ENCODE peak calls at places on chromosomes 12 and 14, in four cellular contexts. D, P, H and J are unnamed samples.

GRCh38 chr14:61668267-61668666 is 27.0 kb upstream of the HIF1A start:
- DNase-seq in D (no peak), P (no peak), H (no peak), J (no peak)

GRCh38 chr12:15044461-15044860 is 71.6 kb downstream of the PDE6H start:
- DNase-seq in D (no peak), P (no peak), H (no peak), J (no peak)

GRCh38 chr14:105092124-105092911 is 27.1 kb upstream of the GPR132 start:
- DNase-seq in D (peak; percentile 36), P (no peak), H (no peak), J (no peak)

GRCh38 chr14:29885988-29886387 is 41.7 kb downstream of the PRKD1 start:
- DNase-seq in D (no peak), P (no peak), H (no peak), J (no peak)

GRCh38 chr12:132873724-132874123 is 13.7 kb downstream of the CHFR start:
- DNase-seq in D (no peak), P (no peak), H (no peak), J (no peak)

GRCh38 chr12:52243774-52244614 is 11.0 kb downstream of the KRT7 start:
- DNase-seq in D (peak; percentile 84), P (peak; percentile 93), H (peak; percentile 31), J (no peak)

GRCh38 chr14:100552524-100553125 is 34.6 kb downstream of the BEGAIN start:
- DNase-seq in D (no peak), P (no peak), H (no peak), J (no peak)

GRCh38 chr12:70260610-70261009 is 17.4 kb downstream of the CNOT2 start:
- DNase-seq in D (no peak), P (no peak), H (no peak), J (no peak)

GRCh38 chr12:53757095-53757770 is 5.5 kb upstream of the CISTR start:
- DNase-seq in D (peak; percentile 78), P (peak; percentile 55), H (peak; percentile 78), J (peak; percentile 54)

GRCh38 chr12:85155791-85156190 is 119.6 kb downstream of the LRRIQ1 start:
- DNase-seq in D (no peak), P (no peak), H (no peak), J (no peak)

GRCh38 chr12:102501773-102502172 is 21.4 kb upstream of the IGF1 start:
- DNase-seq in D (no peak), P (no peak), H (no peak), J (peak; percentile 23)

GRCh38 chr14:63840981-63841380 is 11.8 kb upstream of the SYNE2 start:
- DNase-seq in D (no peak), P (no peak), H (no peak), J (peak; percentile 48)

GRCh38 chr12:96907681-96908163 is 665 bp downstream of the NEDD1 start:
- DNase-seq in D (peak; percentile 20), P (peak; percentile 25), H (peak; percentile 24), J (peak; percentile 18)

GRCh38 chr14:68520637-68521556 is 272.0 kb downstream of the ZFP36L1 start:
- DNase-seq in D (no peak), P (no peak), H (no peak), J (no peak)

GRCh38 chr12:101230547-101230946 is 20.5 kb upstream of the SLC5A8 start:
- DNase-seq in D (no peak), P (peak; percentile 65), H (no peak), J (no peak)

GRCh38 chr12:122228092-122228491 is 2.2 kb upstream of the DIABLO start:
- DNase-seq in D (no peak), P (no peak), H (no peak), J (no peak)

GRCh38 chr12:49507139-49507538 is 31.7 kb upstream of the KCNH3 start:
- DNase-seq in D (peak; percentile 38), P (peak; percentile 96), H (no peak), J (no peak)

GRCh38 chr12:117662220-117662619 is 300.8 kb upstream of the NOS1 start:
- DNase-seq in D (no peak), P (no peak), H (no peak), J (no peak)

GRCh38 chr12:18153826-18154225 is 63.8 kb upstream of the RERGL start:
- DNase-seq in D (no peak), P (no peak), H (no peak), J (peak; percentile 66)

GRCh38 chr12:114673169-114673833 is 10.7 kb downstream of the TBX3 start:
- DNase-seq in D (no peak), P (peak; percentile 93), H (no peak), J (no peak)

GRCh38 chr12:52305921-52306705 is 14.8 kb upstream of the KRT81 start:
- DNase-seq in D (no peak), P (no peak), H (no peak), J (no peak)

GRCh38 chr14:80325112-80325511 is 113.8 kb upstream of the DIO2 start:
- DNase-seq in D (no peak), P (no peak), H (no peak), J (no peak)

GRCh38 chr12:127559349-127560040 is 707.5 kb upstream of the TMEM132C start:
- DNase-seq in D (peak; percentile 42), P (peak; percentile 94), H (no peak), J (no peak)